ENCODE peak calls at places on chromosomes 3 and 15, in five cellular contexts. G, F, I, L and C are unnamed samples.

GRCh38 chr15:78210349-78210717 is 24.0 kb downstream of the ACSBG1 start:
- DNase-seq in G (no peak), F (no peak), I (no peak), L (no peak), C (no peak)

GRCh38 chr3:125151916-125152315 is 60.6 kb downstream of the SLC12A8 start:
- DNase-seq in G (no peak), F (no peak), I (no peak), L (no peak), C (no peak)

GRCh38 chr15:81835731-81836130 is 210.1 kb downstream of the MEX3B start:
- DNase-seq in G (no peak), F (no peak), I (no peak), L (no peak), C (no peak)

GRCh38 chr3:110164632-110165240 is 827.4 kb upstream of the DPPA4 start:
- DNase-seq in G (no peak), F (no peak), I (no peak), L (peak; percentile 51), C (no peak)

GRCh38 chr3:177410734-177411133 is 213.5 kb upstream of the TBL1XR1 start:
- DNase-seq in G (no peak), F (no peak), I (no peak), L (no peak), C (no peak)

GRCh38 chr3:123027292-123028232 is at the start of gene SEMA5B:
- DNase-seq in G (peak; percentile 29), F (peak; percentile 67), I (no peak), L (peak; percentile 22), C (no peak)

GRCh38 chr3:33218446-33219174 is at the start of gene SUSD5:
- DNase-seq in G (peak; percentile 41), F (peak; percentile 48), I (no peak), L (peak; percentile 49), C (no peak)

GRCh38 chr3:47525617-47526016 is 12.1 kb upstream of the ELP6 start:
- DNase-seq in G (no peak), F (no peak), I (no peak), L (no peak), C (no peak)

GRCh38 chr15:58457466-58457965 is 25.7 kb downstream of the LIPC start:
- DNase-seq in G (peak; percentile 69), F (no peak), I (no peak), L (peak; percentile 72), C (peak; percentile 68)

GRCh38 chr3:109729111-109729510 is 391.8 kb upstream of the DPPA4 start:
- DNase-seq in G (no peak), F (no peak), I (no peak), L (peak; percentile 43), C (no peak)

GRCh38 chr15:50066202-50066601 is 52.8 kb downstream of the ATP8B4 start:
- DNase-seq in G (peak; percentile 6), F (no peak), I (no peak), L (peak; percentile 43), C (no peak)

GRCh38 chr3:156448300-156448699 is 106.6 kb downstream of the SSR3 start:
- DNase-seq in G (peak; percentile 47), F (peak; percentile 34), I (no peak), L (peak; percentile 79), C (no peak)

GRCh38 chr3:140358696-140359095 is 319.2 kb upstream of the TRIM42 start:
- DNase-seq in G (no peak), F (no peak), I (peak; percentile 43), L (no peak), C (no peak)

GRCh38 chr15:90483640-90484039 is 46.1 kb upstream of the CRTC3 start:
- DNase-seq in G (no peak), F (no peak), I (no peak), L (no peak), C (no peak)

GRCh38 chr15:23642413-23643044 is 5.1 kb downstream of the MAGEL2 start:
- DNase-seq in G (peak; percentile 2), F (peak; percentile 59), I (no peak), L (peak; percentile 46), C (no peak)

GRCh38 chr3:11568503-11569155 is 75.1 kb downstream of the VGLL4 start:
- DNase-seq in G (peak; percentile 86), F (no peak), I (peak; percentile 86), L (peak; percentile 87), C (peak; percentile 75)

GRCh38 chr3:189300345-189300744 is 128.6 kb downstream of the TPRG1 start:
- DNase-seq in G (no peak), F (no peak), I (no peak), L (no peak), C (no peak)

GRCh38 chr3:183114374-183114773 is 15.1 kb upstream of the MCCC1 start:
- DNase-seq in G (no peak), F (no peak), I (no peak), L (no peak), C (no peak)

DNA sequence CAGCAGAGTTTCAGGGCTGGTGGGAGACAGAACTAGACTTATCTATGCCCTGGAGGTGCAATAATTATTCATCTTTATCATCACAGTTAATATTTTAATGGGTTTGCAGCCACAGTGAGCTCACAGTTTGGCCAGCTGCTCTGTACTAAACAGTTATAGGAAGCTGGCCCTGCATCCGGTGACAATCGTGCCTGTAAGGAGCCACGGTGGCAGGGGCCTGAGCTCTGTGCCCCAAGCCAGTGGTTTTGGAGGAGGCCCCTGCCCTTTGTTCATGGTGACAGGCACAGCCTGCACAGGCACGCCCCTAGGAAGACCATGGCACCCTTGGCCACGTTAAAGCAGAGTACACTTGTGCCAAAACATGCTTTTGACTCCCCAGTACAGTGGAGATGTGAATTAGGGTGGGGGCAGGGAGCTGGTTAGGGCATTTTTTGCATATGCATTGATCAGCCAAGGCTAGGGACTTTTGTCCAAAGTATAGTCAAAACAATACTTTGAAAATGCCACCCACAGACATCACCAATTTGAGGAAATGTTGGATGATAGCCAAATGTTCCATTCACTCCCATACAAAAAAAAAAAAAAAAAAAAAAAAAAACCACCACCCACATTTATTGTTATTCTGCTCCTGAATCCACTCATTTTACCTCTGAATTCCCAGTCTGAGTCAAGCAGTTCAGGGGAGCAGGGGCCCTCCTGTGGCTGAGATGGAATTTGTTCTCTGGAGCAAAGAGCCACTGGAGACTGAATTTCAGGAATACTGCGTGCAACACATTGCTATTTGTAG is 3.4 kb upstream of the RFTN1 start:
- DNase-seq in G (peak; percentile 57), F (peak; percentile 32), I (peak; percentile 16), L (peak; percentile 76), C (no peak)
- TF ChIP-seq CTCF in G (peak; percentile 19), F (no peak), I (peak; percentile 79), L (peak; percentile 76), C (peak; percentile 77)

GRCh38 chr3:45207471-45207870 is 18.6 kb downstream of the TMEM158 start:
- DNase-seq in G (no peak), F (no peak), I (no peak), L (no peak), C (no peak)

GRCh38 chr3:45212095-45212468 is 14.0 kb downstream of the TMEM158 start:
- DNase-seq in G (no peak), F (no peak), I (no peak), L (no peak), C (no peak)

GRCh38 chr3:45208587-45208986 is 17.5 kb downstream of the TMEM158 start:
- DNase-seq in G (no peak), F (no peak), I (no peak), L (no peak), C (no peak)

GRCh38 chr3:45211466-45212094 is 14.5 kb downstream of the TMEM158 start:
- DNase-seq in G (no peak), F (no peak), I (no peak), L (no peak), C (no peak)

GRCh38 chr3:45210308-45211038 is 15.6 kb downstream of the TMEM158 start:
- DNase-seq in G (peak; percentile 79), F (peak; percentile 81), I (no peak), L (peak; percentile 90), C (no peak)
- TF ChIP-seq CTCF in G (peak; percentile 91), F (peak; percentile 66), I (peak; percentile 97), L (peak; percentile 99), C (peak; percentile 97)

DNA sequence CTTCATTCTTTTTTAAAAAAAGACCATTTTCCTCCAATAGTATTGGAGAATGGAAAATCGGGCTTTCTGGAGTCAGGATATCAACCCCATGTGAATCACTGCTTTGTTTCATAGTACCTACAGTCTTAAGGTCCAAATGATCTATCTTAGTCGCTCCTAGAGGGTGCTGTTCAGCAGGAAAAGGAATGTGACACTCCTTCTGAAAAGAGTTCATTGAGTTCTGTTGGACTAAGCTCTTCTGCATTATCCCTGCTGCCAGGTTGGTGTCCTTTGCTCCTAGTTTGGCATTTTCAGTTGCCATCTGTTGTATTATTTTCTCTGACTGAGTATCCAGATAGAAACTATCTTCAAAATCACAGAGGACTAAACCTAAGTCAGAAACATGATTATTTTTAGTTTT is 57.2 kb downstream of the POLQ start:
- DNase-seq in G (peak; percentile 30), F (no peak), I (no peak), L (peak; percentile 51), C (no peak)
- TF ChIP-seq CTCF in G (no peak), F (no peak), I (no peak), L (peak; percentile 43), C (peak; percentile 13)

DNA sequence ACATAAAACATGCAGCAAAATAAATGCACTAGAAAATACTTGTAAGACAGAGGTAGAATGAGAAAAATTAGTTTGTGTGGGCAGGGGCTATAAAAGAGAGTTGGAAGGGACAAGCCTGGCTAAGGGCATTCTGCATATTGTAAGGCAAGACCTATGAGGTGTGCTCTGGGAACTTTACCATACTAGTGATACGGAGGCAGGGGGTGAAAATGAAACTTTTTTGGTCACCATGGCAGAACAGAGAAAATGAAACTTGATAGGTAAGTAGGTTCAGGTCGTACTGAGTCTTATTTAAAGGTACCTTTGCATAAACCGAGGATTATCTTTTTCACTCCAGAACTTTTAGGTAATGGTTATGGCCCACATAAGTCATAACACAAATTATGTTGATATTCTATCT is 74.7 kb upstream of the ACKR4 start:
- DNase-seq in G (no peak), F (no peak), I (no peak), L (no peak), C (no peak)
- TF ChIP-seq CTCF in G (no peak), F (no peak), I (no peak), L (no peak), C (no peak)

GRCh38 chr15:67065531-67066005 is at the start of gene SMAD3:
- DNase-seq in G (peak; percentile 91), F (peak; percentile 79), I (no peak), L (peak; percentile 97), C (peak; percentile 66)
- TF ChIP-seq CTCF in G (no peak), F (no peak), I (no peak), L (no peak), C (no peak)

GRCh38 chr15:68256675-68257450 is 20.7 kb upstream of the FEM1B start:
- DNase-seq in G (peak; percentile 94), F (peak; percentile 93), I (no peak), L (peak; percentile 94), C (peak; percentile 65)
- TF ChIP-seq CTCF in G (no peak), F (no peak), I (no peak), L (no peak), C (peak; percentile 19)

GRCh38 chr15:51335538-51335961 is 2.8 kb downstream of the CYP19A1 start:
- DNase-seq in G (no peak), F (no peak), I (no peak), L (no peak), C (no peak)

GRCh38 chr15:51334011-51334426 is 4.4 kb downstream of the CYP19A1 start:
- DNase-seq in G (no peak), F (no peak), I (no peak), L (no peak), C (no peak)

GRCh38 chr15:51333571-51333970 is 4.8 kb downstream of the CYP19A1 start:
- DNase-seq in G (no peak), F (no peak), I (no peak), L (no peak), C (no peak)

GRCh38 chr15:51335087-51335486 is 3.3 kb downstream of the CYP19A1 start:
- DNase-seq in G (no peak), F (no peak), I (no peak), L (no peak), C (no peak)

GRCh38 chr15:51336011-51336410 is 2.4 kb downstream of the CYP19A1 start:
- DNase-seq in G (no peak), F (no peak), I (no peak), L (no peak), C (no peak)
- TF ChIP-seq CTCF in G (no peak), F (no peak), I (no peak), L (peak; percentile 3), C (no peak)